ENCODE peak calls at places on chromosome 14, in seven cellular contexts. E is A549, M is right lobe of liver, K is GM12878, C is HepG2, O is body of pancreas, Z is upper lobe of left lung. J is an unnamed sample.

GRCh38 chr14:52917732-52918131 is 33.1 kb downstream of the FERMT2 start:
- ATAC-seq in Z (peak), K (peak), M (peak), O (no peak), E (no peak), C (no peak), J (no peak)

GRCh38 chr14:81655423-81656314 is 122.0 kb upstream of the SEL1L start:
- ATAC-seq in M (peak), O (peak), K (peak), E (no peak), Z (peak), C (peak), J (no peak)

GRCh38 chr14:22517117-22517720 is 71.8 kb downstream of the DAD1 start:
- ATAC-seq in M (no peak), K (peak), E (no peak), O (no peak), Z (no peak), C (no peak), J (no peak)

GRCh38 chr14:70982204-70982603 is 74.9 kb downstream of the PCNX1 start:
- ATAC-seq in K (no peak), Z (no peak), O (no peak), M (no peak), E (no peak), C (no peak), J (no peak)

GRCh38 chr14:37201724-37202123 is 4.0 kb downstream of the MIPOL1 start:
- ATAC-seq in M (no peak), K (no peak), O (no peak), Z (no peak), C (no peak), E (no peak), J (no peak)

GRCh38 chr14:85852900-85853299 is 323.0 kb downstream of the FLRT2 start:
- ATAC-seq in O (no peak), E (no peak), Z (no peak), M (no peak), C (no peak), K (no peak), J (no peak)

GRCh38 chr14:54688229-54688628 is 121.3 kb downstream of the SAMD4A start:
- ATAC-seq in C (no peak), E (no peak), Z (no peak), M (no peak), O (no peak), K (peak), J (no peak)

GRCh38 chr14:21712039-21712438 is 38.4 kb upstream of the OR4E1 start:
- ATAC-seq in C (no peak), O (no peak), K (no peak), E (no peak), M (no peak), Z (no peak), J (no peak)

GRCh38 chr14:61553730-61554641 is 141.3 kb upstream of the HIF1A start:
- ATAC-seq in Z (peak), C (peak), O (peak), M (peak), E (peak), K (no peak), J (peak)

GRCh38 chr14:61510736-61511557 is 184.4 kb upstream of the HIF1A start:
- ATAC-seq in E (no peak), K (peak), Z (no peak), O (peak), M (no peak), C (peak), J (no peak)

GRCh38 chr14:29759521-29760340 is 167.9 kb downstream of the PRKD1 start:
- ATAC-seq in M (no peak), O (no peak), E (no peak), K (peak), C (no peak), Z (no peak), J (no peak)

GRCh38 chr14:70045296-70045695 is 143.5 kb downstream of the SLC8A3 start:
- ATAC-seq in O (no peak), Z (no peak), E (no peak), K (no peak), C (no peak), M (no peak), J (no peak)

GRCh38 chr14:38310420-38310995 is 54.6 kb upstream of the CLEC14A start:
- ATAC-seq in M (no peak), Z (no peak), K (no peak), O (no peak), C (no peak), E (no peak), J (no peak)

GRCh38 chr14:35952584-35952983 is 126.4 kb downstream of the BRMS1L start:
- ATAC-seq in Z (no peak), E (no peak), K (no peak), M (no peak), C (no peak), O (no peak), J (no peak)

GRCh38 chr14:28301179-28301578 is 465.4 kb upstream of the FOXG1 start:
- ATAC-seq in M (no peak), K (no peak), C (no peak), E (no peak), O (no peak), Z (no peak), J (no peak)

GRCh38 chr14:98724734-98725133 is 547.3 kb downstream of the BCL11B start:
- ATAC-seq in Z (no peak), C (no peak), K (no peak), M (no peak), E (no peak), O (no peak), J (no peak)

GRCh38 chr14:20857630-20858261 is 33.4 kb upstream of the RNASE3 start:
- ATAC-seq in M (peak), K (peak), C (peak), E (peak), O (peak), Z (peak), J (peak)

GRCh38 chr14:97270308-97270707 is 473.1 kb downstream of the VRK1 start:
- ATAC-seq in K (no peak), O (no peak), C (no peak), M (peak), E (no peak), Z (no peak), J (no peak)

GRCh38 chr14:75440733-75441474 is 13.1 kb downstream of the JDP2 start:
- ATAC-seq in Z (peak), E (no peak), O (peak), M (peak), K (no peak), C (no peak), J (peak)

GRCh38 chr14:104803916-104804371 is 3.0 kb downstream of the ZBTB42 start:
- ATAC-seq in O (no peak), K (no peak), E (no peak), Z (no peak), C (no peak), M (no peak), J (no peak)
- H3K4me3 ChIP-seq in O (no peak), K (no peak), E (no peak), Z (no peak), C (no peak), M (no peak), J (no peak)

GRCh38 chr14:25250516-25250915 is 200.6 kb upstream of the STXBP6 start:
- ATAC-seq in C (no peak), K (no peak), Z (no peak), E (no peak), O (no peak), M (no peak), J (no peak)

GRCh38 chr14:25246751-25247150 is 196.8 kb upstream of the STXBP6 start:
- ATAC-seq in M (no peak), C (no peak), O (no peak), Z (no peak), K (no peak), E (no peak), J (no peak)
- H3K27ac ChIP-seq in M (no peak), C (no peak), O (no peak), Z (no peak), K (no peak), E (no peak), J (no peak)

GRCh38 chr14:64061115-64061514 is 208.3 kb downstream of the SYNE2 start:
- ATAC-seq in M (no peak), K (no peak), C (no peak), O (no peak), Z (no peak), E (no peak), J (no peak)
- TF ChIP-seq POLR2A in M (no peak), K (no peak), C (no peak), O (no peak), Z (no peak), E (no peak), J (no peak)

GRCh38 chr14:33946679-33947078 is 4.2 kb downstream of the EGLN3 start:
- ATAC-seq in E (no peak), O (no peak), K (peak), Z (no peak), M (no peak), C (no peak), J (no peak)

GRCh38 chr14:33951183-33951840 is 438 bp upstream of the EGLN3 start:
- ATAC-seq in E (no peak), O (no peak), Z (no peak), M (no peak), K (no peak), C (no peak), J (no peak)

GRCh38 chr14:33950320-33951182 is at the start of gene EGLN3:
- ATAC-seq in O (peak), C (peak), K (peak), M (peak), E (peak), Z (peak), J (peak)

GRCh38 chr14:33948143-33948962 is 2.5 kb downstream of the EGLN3 start:
- ATAC-seq in Z (no peak), C (no peak), O (no peak), E (no peak), K (no peak), M (no peak), J (no peak)

GRCh38 chr14:33949051-33950037 is 1.5 kb downstream of the EGLN3 start:
- ATAC-seq in Z (no peak), K (no peak), O (no peak), C (no peak), E (no peak), M (no peak), J (no peak)
- H3K4me3 ChIP-seq in Z (peak), K (peak), O (no peak), C (peak), E (peak), M (peak), J (peak)

DNA sequence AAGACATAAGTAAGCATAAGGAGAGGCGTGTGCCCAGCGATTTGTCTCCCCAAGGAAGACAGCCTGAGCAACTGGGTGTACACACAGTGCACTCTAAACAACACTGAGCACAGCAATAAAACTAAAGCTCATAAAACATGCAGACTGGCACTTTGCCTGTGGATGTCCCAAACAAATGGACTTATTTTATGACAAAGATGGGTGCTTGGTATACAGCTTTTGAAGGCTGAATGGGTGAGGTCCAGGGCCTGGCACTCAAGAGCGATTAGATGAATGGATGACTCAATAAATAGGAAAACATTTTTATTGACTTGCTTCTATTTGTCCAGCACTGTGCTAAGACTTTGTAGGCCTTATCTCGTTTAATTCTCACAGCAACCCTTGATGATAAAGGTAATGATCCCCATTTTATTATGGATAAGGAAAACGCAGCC is 28.5 kb downstream of the LGMN start:
- ATAC-seq in C (no peak), E (no peak), M (no peak), Z (peak), K (no peak), O (no peak), J (no peak)
- H3K27ac ChIP-seq in C (no peak), E (peak), M (no peak), Z (peak), K (no peak), O (no peak), J (peak)

J was measured in gastroesophageal sphincter.